ENCODE peak calls at places on chromosomes 16 and 17, in seven cellular contexts. G, T, J, R, D, Z and F are unnamed samples.

GRCh38 chr16:68642436-68643064 is 2.6 kb upstream of the CDH3 start:
- DNase-seq in G (no peak), T (peak; percentile 84), J (no peak), R (peak; percentile 70), D (peak; percentile 12), Z (peak; percentile 19), F (peak; percentile 76)

GRCh38 chr16:85286970-85287814 is 174.9 kb upstream of the CIBAR2 start:
- DNase-seq in G (no peak), T (no peak), J (no peak), R (peak; percentile 29), D (peak; percentile 78), Z (peak; percentile 23), F (no peak)

GRCh38 chr16:85194528-85195270 is 82.4 kb upstream of the CIBAR2 start:
- DNase-seq in G (no peak), T (no peak), J (no peak), R (no peak), D (no peak), Z (no peak), F (no peak)

GRCh38 chr17:27218719-27219488 is 75.0 kb upstream of the WSB1 start:
- DNase-seq in G (no peak), T (no peak), J (no peak), R (no peak), D (no peak), Z (no peak), F (no peak)

GRCh38 chr17:74361613-74362391 is at the start of gene BTBD17:
- DNase-seq in G (peak; percentile 25), T (peak; percentile 82), J (no peak), R (peak; percentile 20), D (no peak), Z (no peak), F (no peak)

GRCh38 chr16:25988089-25988488 is 296.3 kb downstream of the HS3ST4 start:
- DNase-seq in G (no peak), T (no peak), J (no peak), R (no peak), D (no peak), Z (no peak), F (no peak)

GRCh38 chr17:36731091-36731490 is 129.7 kb downstream of the MRM1 start:
- DNase-seq in G (no peak), T (no peak), J (no peak), R (no peak), D (no peak), Z (no peak), F (no peak)

GRCh38 chr17:27974531-27975145 is 67.8 kb upstream of the NLK start:
- DNase-seq in G (no peak), T (no peak), J (no peak), R (no peak), D (no peak), Z (no peak), F (no peak)

GRCh38 chr17:17769869-17770361 is 66.9 kb downstream of the SREBF1 start:
- DNase-seq in G (no peak), T (no peak), J (no peak), R (no peak), D (no peak), Z (no peak), F (no peak)

GRCh38 chr16:70698901-70699300 is 13.0 kb upstream of the MTSS2 start:
- DNase-seq in G (no peak), T (no peak), J (no peak), R (no peak), D (no peak), Z (no peak), F (no peak)

GRCh38 chr17:67441052-67441738 is 64.1 kb downstream of the PITPNC1 start:
- DNase-seq in G (peak; percentile 61), T (peak; percentile 18), J (peak; percentile 90), R (no peak), D (peak; percentile 81), Z (peak; percentile 88), F (no peak)

DNA sequence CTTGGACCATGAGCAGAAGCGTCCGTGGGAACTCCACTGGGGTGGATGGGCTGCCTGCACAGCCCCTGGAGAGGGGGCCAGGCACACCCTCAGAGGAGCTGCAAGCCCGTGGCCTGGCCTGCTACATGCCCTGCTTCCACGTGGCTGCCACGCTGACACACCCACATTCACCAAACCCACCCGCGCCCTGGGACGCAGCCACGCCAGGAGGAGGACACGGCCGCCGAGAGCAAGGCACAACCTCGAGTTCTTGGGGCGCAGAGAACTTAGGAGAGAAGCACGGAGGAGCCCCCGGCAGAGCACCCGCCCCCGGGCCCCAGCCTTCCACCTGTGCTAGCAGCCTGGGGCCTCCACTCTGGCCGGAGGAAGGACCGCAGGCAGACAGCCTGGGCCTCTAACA is 18.8 kb downstream of the CASKIN1 start:
- DNase-seq in G (no peak), T (no peak), J (no peak), R (no peak), D (no peak), Z (no peak), F (no peak)
- H3K36me3 ChIP-seq in G (peaks cover 6% of the 10 kb centered on the region), T (peaks cover 38% of the 10 kb centered on the region), J (no peaks in the 10 kb centered on the region), R (no peaks in the 10 kb centered on the region), D (peaks cover 43% of the 10 kb centered on the region), Z (peaks cover 50% of the 10 kb centered on the region), F (peaks cover 61% of the 10 kb centered on the region)

GRCh38 chr16:17357302-17358062 is 113.3 kb downstream of the XYLT1 start:
- DNase-seq in G (no peak), T (no peak), J (no peak), R (no peak), D (no peak), Z (no peak), F (no peak)
- H3K27ac ChIP-seq in G (no peak overlapping the region), T (no peak overlapping the region), J (no peak overlapping the region), R (no peak overlapping the region), D (no peak overlapping the region), Z (no peak overlapping the region), F (peak overlapping the region; percentile 24)

GRCh38 chr17:38697061-38697820 is 7.8 kb upstream of the MLLT6 start:
- DNase-seq in G (no peak), T (no peak), J (peak; percentile 39), R (no peak), D (no peak), Z (no peak), F (no peak)
- H3K36me3 ChIP-seq in G (no peaks in the 10 kb centered on the region), T (no peaks in the 10 kb centered on the region), J (no peaks in the 10 kb centered on the region), R (no peaks in the 10 kb centered on the region), D (no peaks in the 10 kb centered on the region), Z (no peaks in the 10 kb centered on the region), F (no peaks in the 10 kb centered on the region)

GRCh38 chr17:29648005-29648404 is 25.3 kb upstream of the CORO6 start:
- DNase-seq in G (no peak), T (no peak), J (no peak), R (no peak), D (no peak), Z (no peak), F (no peak)
- H3K27ac ChIP-seq in G (no peak overlapping the region), T (no peak overlapping the region), J (no peak overlapping the region), R (no peak overlapping the region), D (no peak overlapping the region), Z (no peak overlapping the region), F (peak overlapping the region; percentile 13)

DNA sequence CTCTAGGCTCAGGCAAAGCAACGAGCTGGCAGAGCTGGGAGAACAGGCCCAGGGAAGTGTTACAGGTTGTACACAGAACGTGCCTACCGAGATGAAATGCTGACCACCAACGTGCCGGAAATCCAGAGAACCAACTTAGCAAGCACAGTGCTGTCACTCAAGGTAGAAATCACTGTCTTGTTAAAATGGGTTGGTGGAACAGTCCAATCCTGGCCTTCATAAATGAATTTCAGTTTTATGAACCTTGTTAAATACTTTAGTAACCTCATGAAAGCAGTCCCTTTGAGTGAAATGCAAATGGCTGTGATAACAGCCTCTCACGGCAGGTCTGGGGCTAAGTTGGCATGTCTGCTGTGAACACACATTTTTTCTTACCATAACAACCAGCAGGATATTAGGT is 29.0 kb downstream of the ETV4 start:
- DNase-seq in G (no peak), T (no peak), J (no peak), R (no peak), D (no peak), Z (peak; percentile 25), F (no peak)
- H3K36me3 ChIP-seq in G (peaks cover 26% of the 10 kb centered on the region), T (peaks cover 95% of the 10 kb centered on the region), J (peaks cover 20% of the 10 kb centered on the region), R (peaks cover 38% of the 10 kb centered on the region), D (peaks cover 94% of the 10 kb centered on the region), Z (peaks cover 53% of the 10 kb centered on the region), F (peaks cover 100% of the 10 kb centered on the region)

GRCh38 chr16:81615833-81616232 is 163.3 kb upstream of the PLCG2 start:
- DNase-seq in G (no peak), T (no peak), J (no peak), R (no peak), D (no peak), Z (no peak), F (no peak)

GRCh38 chr16:81615411-81615810 is 163.7 kb upstream of the PLCG2 start:
- DNase-seq in G (no peak), T (no peak), J (no peak), R (no peak), D (no peak), Z (no peak), F (no peak)

GRCh38 chr16:81617021-81617346 is 162.1 kb upstream of the PLCG2 start:
- DNase-seq in G (no peak), T (no peak), J (no peak), R (no peak), D (no peak), Z (no peak), F (no peak)

GRCh38 chr16:81614654-81615359 is 164.3 kb upstream of the PLCG2 start:
- DNase-seq in G (no peak), T (no peak), J (no peak), R (no peak), D (no peak), Z (no peak), F (no peak)

GRCh38 chr16:81616321-81617020 is 162.6 kb upstream of the PLCG2 start:
- DNase-seq in G (peak; percentile 47), T (peak; percentile 81), J (peak; percentile 51), R (no peak), D (no peak), Z (peak; percentile 66), F (peak; percentile 91)
- H3K27ac ChIP-seq in G (peak overlapping the region; percentile 91), T (peak overlapping the region; percentile 60), J (peak overlapping the region; percentile 70), R (no peak overlapping the region), D (no peak overlapping the region), Z (no peak overlapping the region), F (peak overlapping the region; percentile 65)

GRCh38 chr17:7589891-7590611 is at the start of gene SOX15:
- DNase-seq in G (no peak), T (no peak), J (no peak), R (peak; percentile 69), D (no peak), Z (no peak), F (no peak)
- H3K36me3 ChIP-seq in G (peaks cover 18% of the 10 kb centered on the region), T (peaks cover 56% of the 10 kb centered on the region), J (peaks cover 16% of the 10 kb centered on the region), R (peaks cover 13% of the 10 kb centered on the region), D (peaks cover 83% of the 10 kb centered on the region), Z (peaks cover 53% of the 10 kb centered on the region), F (peaks cover 85% of the 10 kb centered on the region)

GRCh38 chr16:56262148-56262878 is 71.0 kb downstream of the GNAO1 start:
- DNase-seq in G (peak; percentile 77), T (no peak), J (peak; percentile 16), R (peak; percentile 46), D (no peak), Z (no peak), F (no peak)
- H3K27ac ChIP-seq in G (peak overlapping the region; percentile 88), T (peak overlapping the region; percentile 58), J (no peak overlapping the region), R (no peak overlapping the region), D (no peak overlapping the region), Z (no peak overlapping the region), F (no peak overlapping the region)

GRCh38 chr17:50189396-50190277 is 11.8 kb downstream of the COL1A1 start:
- DNase-seq in G (no peak), T (no peak), J (no peak), R (no peak), D (peak; percentile 76), Z (no peak), F (no peak)
- H3K36me3 ChIP-seq in G (no peaks in the 10 kb centered on the region), T (peaks cover 68% of the 10 kb centered on the region), J (no peaks in the 10 kb centered on the region), R (no peaks in the 10 kb centered on the region), D (peaks cover 100% of the 10 kb centered on the region), Z (peaks cover 97% of the 10 kb centered on the region), F (no peaks in the 10 kb centered on the region)